ENCODE peak calls at places on chromosomes 11 and 22, in five cellular contexts. I is cardiac fibroblast, O is astrocyte of the spinal cord, C is heart left ventricle, D is IMR-90. U is an unnamed sample.

GRCh38 chr22:49294656-49295464 is 532.8 kb downstream of the BRD1 start:
- DNase-seq in D (no peak), C (no peak), O (no peak), I (no peak), U (no peak)

GRCh38 chr11:44617671-44618461 is 52.4 kb downstream of the CD82 start:
- DNase-seq in O (no peak), I (no peak), C (no peak), D (no peak), U (no peak)

GRCh38 chr11:102406099-102406498 is 46.5 kb downstream of the TMEM123 start:
- DNase-seq in I (no peak), D (no peak), C (no peak), O (no peak), U (no peak)

GRCh38 chr11:24324211-24324610 is 172.6 kb upstream of the LUZP2 start:
- DNase-seq in O (peak), I (peak), C (no peak), D (peak), U (no peak)

GRCh38 chr11:118907749-118908106 is 18.0 kb downstream of the BCL9L start:
- DNase-seq in I (no peak), C (no peak), D (no peak), O (no peak), U (no peak)

GRCh38 chr11:36073411-36074203 is 129.7 kb downstream of the LDLRAD3 start:
- DNase-seq in O (peak), D (peak), C (peak), I (peak), U (peak)

GRCh38 chr22:35205956-35206355 is 51.3 kb upstream of the HMGXB4 start:
- DNase-seq in D (peak), O (peak), C (no peak), I (peak), U (peak)

GRCh38 chr22:37485714-37486223 is 415 bp downstream of the MFNG start:
- DNase-seq in O (no peak), C (no peak), D (no peak), I (no peak), U (no peak)

GRCh38 chr11:125233736-125234275 is 69.3 kb downstream of the PKNOX2 start:
- DNase-seq in C (no peak), O (no peak), D (no peak), I (no peak), U (no peak)

GRCh38 chr11:121249039-121249663 is 43.4 kb upstream of the SC5D start:
- DNase-seq in I (peak), C (no peak), D (peak), O (peak), U (peak)

GRCh38 chr22:45640291-45640940 is 31.2 kb upstream of the ATXN10 start:
- DNase-seq in C (no peak), I (no peak), O (no peak), D (no peak), U (no peak)

GRCh38 chr11:65829459-65829858 is 4.3 kb upstream of the SNX32 start:
- DNase-seq in O (no peak), C (no peak), I (no peak), D (no peak), U (no peak)

GRCh38 chr11:134223066-134223465 is 701 bp downstream of the NCAPD3 start:
- DNase-seq in D (no peak), I (no peak), O (no peak), C (no peak), U (no peak)

GRCh38 chr11:117226388-117227385 is 5.2 kb downstream of the PCSK7 start:
- DNase-seq in I (peak), D (peak), C (no peak), O (peak), U (peak)

GRCh38 chr11:111735262-111736116 is 30.7 kb downstream of the PPP2R1B start:
- DNase-seq in I (peak), D (peak), O (peak), C (peak), U (peak)

GRCh38 chr22:19810381-19811141 is 44.1 kb downstream of the GNB1L start:
- DNase-seq in C (no peak), D (peak), I (peak), O (peak), U (no peak)

GRCh38 chr11:118226294-118226693 is 1.5 kb upstream of the JAML start:
- DNase-seq in C (no peak), O (no peak), I (no peak), D (no peak), U (peak)

GRCh38 chr22:49754674-49755590 is 72.7 kb downstream of the BRD1 start:
- DNase-seq in D (no peak), C (no peak), O (no peak), I (no peak), U (no peak)

GRCh38 chr11:112968988-112969714 is 7.9 kb downstream of the NCAM1 start:
- DNase-seq in D (no peak), I (no peak), C (no peak), O (peak), U (no peak)

GRCh38 chr11:61140416-61140815 is 20.8 kb downstream of the VPS37C start:
- DNase-seq in D (no peak), C (peak), O (no peak), I (no peak), U (no peak)

GRCh38 chr11:34194576-34195335 is 89.3 kb downstream of the NAT10 start:
- DNase-seq in D (peak), C (no peak), I (no peak), O (no peak), U (no peak)

GRCh38 chr22:48556751-48557150 is 1270.9 kb downstream of the BRD1 start:
- DNase-seq in C (no peak), O (no peak), D (no peak), I (no peak), U (no peak)

GRCh38 chr11:28696591-28696990 is 588.4 kb downstream of the METTL15 start:
- DNase-seq in C (no peak), D (peak), O (no peak), I (no peak), U (no peak)

GRCh38 chr11:134215836-134216235 is 7.9 kb downstream of the NCAPD3 start:
- DNase-seq in D (no peak), I (no peak), O (no peak), C (no peak), U (no peak)

GRCh38 chr11:19605500-19606371 is 106.9 kb upstream of the NAV2 start:
- DNase-seq in D (peak), O (peak), C (no peak), I (peak), U (no peak)

GRCh38 chr11:86193297-86194095 is 51.1 kb upstream of the EED start:
- DNase-seq in D (peak), C (peak), O (peak), I (peak), U (peak)

GRCh38 chr11:73198677-73199076 is 19.4 kb upstream of the P2RY2 start:
- DNase-seq in I (no peak), D (no peak), C (no peak), O (no peak), U (no peak)

GRCh38 chr22:44620129-44620840 is 81.7 kb upstream of the PRR5 start:
- DNase-seq in D (peak), O (peak), I (peak), C (peak), U (no peak)

GRCh38 chr11:58575377-58576020 is at the start of gene LPXN:
- DNase-seq in C (no peak), D (peak), I (peak), O (peak), U (peak)

GRCh38 chr22:19036523-19037273 is 85.5 kb downstream of the DGCR2 start:
- DNase-seq in C (no peak), O (no peak), D (peak), I (peak), U (no peak)

GRCh38 chr11:46049325-46049860 is 71.9 kb downstream of the PHF21A start:
- DNase-seq in I (no peak), D (no peak), C (no peak), O (no peak), U (no peak)

GRCh38 chr22:50170453-50171318 is at the start of gene PANX2:
- DNase-seq in I (no peak), C (no peak), O (no peak), D (no peak), U (no peak)

GRCh38 chr11:27285761-27286160 is 77.3 kb downstream of the CCDC34 start:
- DNase-seq in D (no peak), C (no peak), I (no peak), O (no peak), U (peak)

GRCh38 chr11:102592634-102593581 is 32.2 kb downstream of the MMP20 start:
- DNase-seq in I (peak), C (no peak), O (no peak), D (peak), U (no peak)

GRCh38 chr11:3161309-3161708 is 3.8 kb downstream of the OSBPL5 start:
- DNase-seq in D (no peak), C (peak), I (no peak), O (no peak), U (peak)

DNA sequence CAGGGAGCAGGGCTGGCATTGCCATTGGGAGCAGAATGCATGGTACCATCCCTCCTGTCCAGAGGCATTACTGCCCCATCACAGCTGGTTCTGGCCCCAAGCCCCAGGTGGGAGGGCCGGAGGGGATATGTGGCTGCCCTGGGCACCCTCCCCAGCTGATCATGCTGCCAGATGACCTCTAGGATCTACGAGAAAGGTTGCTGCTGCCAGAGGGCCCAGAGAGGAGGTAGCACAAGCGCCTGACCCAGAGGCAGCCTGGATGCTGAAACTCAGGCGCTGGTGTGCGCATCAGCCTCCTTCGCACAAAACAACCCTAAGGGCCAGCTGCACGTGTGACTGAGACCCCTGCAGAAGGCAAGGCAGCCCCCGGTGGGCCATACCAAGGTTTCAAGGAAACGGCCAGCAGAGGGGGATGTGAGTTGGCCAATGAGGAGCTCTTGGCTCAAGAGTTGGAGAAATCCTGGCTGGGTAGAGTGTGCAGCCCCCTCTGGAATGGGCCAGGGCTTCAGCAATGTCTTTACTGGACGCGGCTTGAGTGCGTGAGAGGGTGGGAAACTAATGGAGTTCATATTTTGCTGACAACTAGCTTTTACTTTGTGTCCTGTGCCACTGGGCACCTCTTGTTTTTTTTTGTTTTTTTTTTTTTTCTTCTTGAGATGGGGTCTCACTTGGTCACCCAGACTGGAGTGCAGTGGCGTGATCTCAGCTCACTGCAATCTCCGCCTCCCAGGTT is 88.3 kb upstream of the PARVA start:
- DNase-seq in D (no peak), C (no peak), I (no peak), O (no peak), U (no peak)
- TF ChIP-seq CTCF in D (no peak), C (no peak), I (peak), O (peak), U (peak)

GRCh38 chr11:69435161-69435990 is 46.1 kb upstream of the LINC01488 start:
- DNase-seq in D (no peak), I (no peak), C (no peak), O (no peak), U (peak)

GRCh38 chr11:69437001-69437875 is 44.2 kb upstream of the LINC01488 start:
- DNase-seq in D (no peak), I (peak), O (peak), C (no peak), U (peak)

GRCh38 chr11:69437876-69438205 is 43.6 kb upstream of the LINC01488 start:
- DNase-seq in D (no peak), I (no peak), C (no peak), O (no peak), U (no peak)

GRCh38 chr11:69434341-69434960 is 47.0 kb upstream of the LINC01488 start:
- DNase-seq in C (no peak), D (no peak), I (no peak), O (no peak), U (no peak)

GRCh38 chr11:69436041-69436982 is 45.2 kb upstream of the LINC01488 start:
- DNase-seq in I (no peak), D (no peak), O (no peak), C (no peak), U (no peak)
- TF ChIP-seq CTCF in I (no peak), D (no peak), O (no peak), C (no peak), U (no peak)

DNA sequence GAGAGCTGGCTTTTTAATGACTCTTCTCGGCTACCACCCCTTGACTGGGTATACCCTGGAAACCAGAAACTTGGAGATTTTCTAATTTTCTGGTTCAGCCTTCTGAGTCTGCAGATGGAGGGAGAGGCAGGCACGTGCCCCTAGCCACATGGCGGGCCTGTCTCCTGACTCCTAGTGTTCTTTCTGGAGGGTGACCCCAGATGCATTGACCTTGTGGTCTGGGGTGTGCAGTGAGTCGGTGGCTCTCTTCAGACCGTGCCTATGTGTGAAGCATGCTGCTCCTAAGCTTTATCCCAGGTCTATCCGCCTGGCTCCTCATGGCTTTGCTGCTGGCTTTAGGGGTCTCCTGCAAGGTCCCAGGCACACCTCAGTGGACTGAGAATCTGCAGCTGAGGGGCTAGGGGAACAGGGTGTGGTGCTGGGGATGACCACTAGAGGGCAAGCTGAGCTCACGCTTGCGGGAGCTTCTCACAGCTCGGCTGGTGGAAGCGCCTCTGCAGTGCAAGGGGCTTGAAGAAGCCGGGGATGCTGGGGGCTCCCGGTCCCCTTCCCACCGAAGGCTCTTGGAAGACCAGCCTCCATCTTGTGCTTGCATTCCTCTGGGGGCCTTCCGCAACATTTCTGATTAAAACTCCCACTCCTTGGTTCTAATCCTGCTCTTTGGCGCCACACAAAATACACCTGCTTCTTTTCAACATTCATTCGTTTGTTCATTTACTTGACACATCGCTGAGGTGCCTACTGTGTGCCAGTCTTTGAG is 51.8 kb downstream of the OTOG start:
- DNase-seq in O (peak), C (peak), I (peak), D (peak), U (peak)
- TF ChIP-seq CTCF in O (peak), C (peak), I (peak), D (peak), U (peak)

DNA sequence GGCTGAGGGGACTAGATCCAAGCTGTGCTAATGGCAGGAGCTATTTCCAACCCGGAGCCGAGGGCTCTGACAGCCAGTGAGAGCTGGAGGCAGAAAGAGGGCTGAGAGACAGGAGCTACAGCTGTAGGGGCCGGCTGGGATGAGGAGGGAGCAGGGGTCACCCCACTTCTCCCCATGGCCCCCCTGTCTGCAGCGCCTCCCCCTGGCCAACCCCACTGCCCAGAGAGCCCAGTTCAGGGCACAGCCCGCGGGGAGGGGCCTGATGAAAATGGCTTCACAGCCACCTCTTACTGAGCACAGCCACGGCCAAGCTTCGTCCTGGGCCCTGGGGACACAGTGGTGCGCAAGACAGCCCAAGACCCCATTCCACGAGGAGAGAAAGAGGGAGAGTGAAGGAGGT is 27.9 kb downstream of the RPL3 start:
- DNase-seq in I (no peak), C (no peak), O (no peak), D (no peak), U (no peak)
- TF ChIP-seq CTCF in I (no peak), C (no peak), O (no peak), D (peak), U (peak)

GRCh38 chr11:60003729-60004128 is 13.3 kb upstream of the OOSP4B start:
- DNase-seq in I (no peak), O (no peak), D (no peak), C (no peak), U (no peak)
- TF ChIP-seq CTCF in I (no peak), O (no peak), D (no peak), C (no peak), U (no peak)

GRCh38 chr22:43090130-43090789 is 1.1 kb upstream of the TTLL1 start:
- DNase-seq in C (peak), I (peak), O (peak), D (peak), U (peak)

GRCh38 chr22:43088616-43088978 is 594 bp downstream of the TTLL1 start:
- DNase-seq in I (no peak), C (no peak), O (no peak), D (no peak), U (no peak)

GRCh38 chr22:43085658-43086606 is 3.3 kb downstream of the TTLL1 start:
- DNase-seq in O (no peak), C (peak), D (no peak), I (no peak), U (no peak)

GRCh38 chr22:43092085-43092484 is 2.9 kb upstream of the TTLL1 start:
- DNase-seq in C (no peak), I (no peak), O (no peak), D (peak), U (no peak)

DNA sequence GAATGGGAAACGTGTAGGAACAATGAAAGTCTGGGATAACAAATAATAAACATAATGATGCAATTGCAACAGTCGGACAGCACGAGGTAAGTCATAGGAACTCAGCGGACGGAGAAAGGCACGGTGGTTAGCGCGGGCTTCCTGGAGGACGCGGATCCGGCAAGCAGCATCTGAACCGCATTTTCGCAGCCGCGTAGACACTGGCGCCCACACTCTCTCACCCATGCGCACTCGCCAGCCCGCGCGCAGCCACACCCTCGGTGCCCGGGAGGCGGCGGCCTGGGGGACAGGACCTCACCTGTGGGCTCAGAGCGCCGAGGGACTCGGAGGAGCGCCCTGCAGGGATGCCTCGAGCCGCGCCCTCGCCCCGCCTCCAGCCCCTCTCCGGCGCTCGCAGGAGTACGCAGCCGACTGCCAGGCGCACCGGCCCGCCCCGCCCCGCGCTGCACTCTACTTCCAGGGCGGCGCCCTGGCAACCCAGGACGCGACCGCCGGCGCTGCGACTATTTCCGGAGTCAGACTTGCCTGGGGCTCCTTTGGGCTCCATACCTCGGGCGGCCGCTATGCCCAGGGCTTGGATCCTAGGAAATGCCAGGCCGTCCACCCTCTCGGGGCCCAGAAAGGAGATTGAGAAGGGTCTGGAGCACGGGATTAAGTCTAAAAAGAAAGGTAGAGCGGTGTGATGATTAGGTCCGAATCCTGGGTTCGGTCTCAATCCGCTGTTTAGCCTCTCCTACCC is at the start of gene TTLL1:
- DNase-seq in C (peak), D (peak), I (peak), O (peak), U (peak)
- TF ChIP-seq CTCF in C (no peak), D (no peak), I (peak), O (no peak), U (peak)

DNA sequence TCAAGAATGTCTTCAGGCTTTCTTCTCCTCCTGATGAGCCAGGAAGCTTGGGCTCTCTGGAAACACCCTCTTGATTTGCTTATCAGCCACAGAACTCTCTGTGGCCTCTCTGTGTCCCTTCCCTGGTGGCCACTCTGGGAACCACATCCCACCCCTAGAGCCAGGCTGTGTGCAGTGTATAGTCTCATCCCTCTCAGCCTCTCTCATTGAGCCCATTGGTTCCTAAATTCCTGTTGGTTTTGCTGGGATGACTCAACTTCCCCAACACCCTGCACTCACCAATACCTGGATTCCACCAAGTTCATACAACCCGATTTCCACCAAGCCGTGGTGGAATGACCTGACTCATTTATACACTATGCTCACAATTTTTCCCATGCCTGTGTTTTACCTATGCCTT is 5.2 kb downstream of the IRAG1 start:
- DNase-seq in O (peak), D (peak), I (peak), C (no peak), U (no peak)
- TF ChIP-seq CTCF in O (peak), D (peak), I (peak), C (no peak), U (peak)

U was measured in HFFc6.